ENCODE peak calls at places on chromosome 16, in seven cellular contexts. G, I, P, V, O, D and Q are unnamed samples.

GRCh38 chr16:13997933-13998332 is 73.2 kb upstream of the MRTFB start:
- DNase-seq in P (no peak), V (no peak), G (no peak), I (peak), O (no peak), D (peak), Q (no peak)

GRCh38 chr16:53664724-53665345 is 38.8 kb downstream of the RPGRIP1L start:
- DNase-seq in P (peak), O (no peak), I (no peak), D (peak), V (no peak), G (no peak), Q (no peak)

GRCh38 chr16:30794634-30795033 is 7.6 kb upstream of the ZNF629 start:
- DNase-seq in I (no peak), P (no peak), O (no peak), D (no peak), G (no peak), V (no peak), Q (no peak)

GRCh38 chr16:72064361-72064894 is 1.4 kb downstream of the HPR start:
- DNase-seq in V (no peak), P (no peak), I (no peak), G (no peak), D (no peak), O (no peak), Q (no peak)

GRCh38 chr16:67177743-67178699 is 5.7 kb downstream of the MATCAP1 start:
- DNase-seq in D (peak), V (peak), G (peak), O (peak), I (no peak), P (peak), Q (peak)

GRCh38 chr16:19396555-19397011 is 21.1 kb upstream of the TMC5 start:
- DNase-seq in I (no peak), G (no peak), P (no peak), V (no peak), D (no peak), O (no peak), Q (no peak)

GRCh38 chr16:24734382-24734781 is 4.9 kb downstream of the TNRC6A start:
- DNase-seq in D (no peak), V (no peak), O (no peak), G (no peak), P (no peak), I (no peak), Q (no peak)

GRCh38 chr16:78444-79145 is 570 bp downstream of the MPG start:
- DNase-seq in V (no peak), D (no peak), I (no peak), P (no peak), G (no peak), O (no peak), Q (no peak)

GRCh38 chr16:54817940-54818574 is 112.6 kb upstream of the IRX5 start:
- DNase-seq in D (no peak), V (no peak), I (no peak), P (no peak), O (no peak), G (no peak), Q (no peak)